ENCODE peak calls at places on chromosomes 3 and 15, in five cellular contexts. J is HS-5; Y is AG09319; Q is activated CD8-positive, alpha-beta memory T cell treated with anti-CD3 and anti-CD28 coated beads for 1 hour; T is stimulated activated CD4-positive, alpha-beta T cell treated with anti-CD3 and anti-CD28 coated beads, Interleukin-1b, Interleukin-23, amount 100 ng/mL, for 1 hour. W is an unnamed sample.

GRCh38 chr15:84785053-84785452 is 32.1 kb upstream of the ALPK3 start:
- DNase-seq in T (no peak), Q (no peak), Y (no peak), J (no peak), W (no peak)

GRCh38 chr3:71916747-71917369 is 131.9 kb upstream of the PROK2 start:
- DNase-seq in T (no peak), Q (no peak), Y (no peak), J (no peak), W (no peak)

GRCh38 chr3:187737401-187738088 is 7.7 kb downstream of the BCL6 start:
- DNase-seq in Q (peak; percentile 28), J (no peak), T (no peak), Y (no peak), W (no peak)

GRCh38 chr3:25447925-25448324 is 19.9 kb downstream of the RARB start:
- DNase-seq in J (no peak), Q (no peak), Y (no peak), T (no peak), W (no peak)

GRCh38 chr15:67820147-67820991 is 4.9 kb upstream of the SKOR1 start:
- DNase-seq in T (no peak), Y (no peak), Q (no peak), J (no peak), W (no peak)

GRCh38 chr3:172341482-172342059 is 106.7 kb downstream of the GHSR start:
- DNase-seq in T (no peak), Q (no peak), J (peak; percentile 29), Y (no peak), W (no peak)

GRCh38 chr3:108064293-108064887 is 26.4 kb downstream of the CD47 start:
- DNase-seq in J (no peak), Y (no peak), T (no peak), Q (no peak), W (no peak)

GRCh38 chr3:187066228-187066995 is 72.9 kb downstream of the RPL39L start:
- DNase-seq in T (peak; percentile 11), Y (no peak), Q (no peak), J (no peak), W (no peak)

GRCh38 chr3:178629430-178630178 is 93.4 kb downstream of the KCNMB2 start:
- DNase-seq in T (no peak), J (no peak), Y (no peak), Q (no peak), W (no peak)

GRCh38 chr3:64290864-64291263 is 65.6 kb upstream of the PRICKLE2 start:
- DNase-seq in J (no peak), Y (no peak), Q (no peak), T (no peak), W (no peak)

GRCh38 chr3:177452487-177452886 is 255.2 kb upstream of the TBL1XR1 start:
- DNase-seq in Y (peak; percentile 44), J (peak; percentile 33), Q (no peak), T (no peak), W (peak; percentile 78)

GRCh38 chr15:84982301-84982920 is 755 bp downstream of the PDE8A start:
- DNase-seq in J (no peak), Y (no peak), T (peak; percentile 24), Q (peak; percentile 28), W (no peak)

W was measured in amniotic stem cell.